ENCODE peak calls at places on chromosomes 12 and 14, in seven cellular contexts. B is GM04504; D is GM04503; W is HEK293T; K is mucosa of descending colon; P is A673; S is activated CD4-positive, alpha-beta T cell treated with anti-CD3 and anti-CD28 coated beads, Interleukin-2, amount 50 U/mL, for 48 hours. T is an unnamed sample.

GRCh38 chr14:71322660-71323250 is 415.5 kb downstream of the PCNX1 start:
- DNase-seq in B (peak), D (no peak), W (no peak), K (peak), P (peak), S (no peak), T (no peak)

GRCh38 chr12:59093090-59093489 is 172.8 kb upstream of the LRIG3 start:
- DNase-seq in B (no peak), D (no peak), W (no peak), K (no peak), P (no peak), S (no peak), T (peak)

GRCh38 chr12:52247622-52248540 is 14.8 kb downstream of the KRT7 start:
- DNase-seq in B (no peak), D (no peak), W (no peak), K (no peak), P (no peak), S (no peak), T (no peak)

GRCh38 chr14:22479781-22480464 is 109.1 kb downstream of the DAD1 start:
- DNase-seq in B (no peak), D (no peak), W (no peak), K (no peak), P (peak), S (no peak), T (no peak)

GRCh38 chr12:107360472-107360871 is 267.1 kb upstream of the CRY1 start:
- DNase-seq in B (no peak), D (no peak), W (no peak), K (no peak), P (no peak), S (no peak), T (no peak)

GRCh38 chr12:56128669-56129209 is 672 bp downstream of the ESYT1 start:
- DNase-seq in B (no peak), D (no peak), W (peak), K (peak), P (peak), S (no peak), T (no peak)

GRCh38 chr12:29103539-29103974 is 45.5 kb upstream of the FAR2 start:
- DNase-seq in B (no peak), D (no peak), W (no peak), K (peak), P (no peak), S (peak), T (no peak)

GRCh38 chr14:75226755-75227544 is 50.5 kb upstream of the TMED10 start:
- DNase-seq in B (no peak), D (no peak), W (no peak), K (peak), P (no peak), S (peak), T (no peak)

GRCh38 chr14:55976619-55977018 is 141.6 kb upstream of the PELI2 start:
- DNase-seq in B (no peak), D (no peak), W (no peak), K (peak), P (no peak), S (no peak), T (no peak)

GRCh38 chr14:85417396-85417795 is 112.5 kb upstream of the FLRT2 start:
- DNase-seq in B (no peak), D (no peak), W (no peak), K (no peak), P (no peak), S (no peak), T (no peak)

GRCh38 chr12:31324116-31324844 is 1.7 kb downstream of the SINHCAF start:
- DNase-seq in B (no peak), D (no peak), W (peak), K (peak), P (peak), S (peak), T (no peak)

GRCh38 chr14:73736842-73737241 is 22.7 kb upstream of the PNMA1 start:
- DNase-seq in B (no peak), D (no peak), W (no peak), K (no peak), P (no peak), S (no peak), T (no peak)

GRCh38 chr14:61089126-61089750 is 108.2 kb downstream of the SLC38A6 start:
- DNase-seq in B (no peak), D (no peak), W (no peak), K (no peak), P (no peak), S (no peak), T (no peak)

GRCh38 chr12:16272222-16272621 is 5.3 kb downstream of the SLC15A5 start:
- DNase-seq in B (no peak), D (no peak), W (no peak), K (no peak), P (no peak), S (no peak), T (no peak)

GRCh38 chr14:55356913-55357312 is 54.7 kb downstream of the ATG14 start:
- DNase-seq in B (no peak), D (no peak), W (no peak), K (peak), P (no peak), S (no peak), T (no peak)

GRCh38 chr12:124754949-124755800 is 108.5 kb downstream of the SCARB1 start:
- DNase-seq in B (peak), D (peak), W (no peak), K (peak), P (peak), S (no peak), T (no peak)

GRCh38 chr12:112359290-112359689 is 22.9 kb downstream of the HECTD4 start:
- DNase-seq in B (no peak), D (no peak), W (no peak), K (no peak), P (no peak), S (no peak), T (no peak)

GRCh38 chr12:109597795-109598427 is 24.3 kb downstream of the MVK start:
- DNase-seq in B (peak), D (peak), W (peak), K (peak), P (peak), S (peak), T (peak)

GRCh38 chr14:100288382-100289185 is 17.7 kb downstream of the SLC25A29 start:
- DNase-seq in B (no peak), D (no peak), W (no peak), K (no peak), P (no peak), S (no peak), T (no peak)

GRCh38 chr12:57210926-57211700 is 5.5 kb upstream of the NXPH4 start:
- DNase-seq in B (no peak), D (no peak), W (no peak), K (no peak), P (no peak), S (no peak), T (no peak)